ENCODE peak calls at places on chromosomes 7 and 10, in ten cellular contexts. J, I, U, F, C, V, Z, E, G and K are unnamed samples.

GRCh38 chr7:154767821-154768415 is 235.0 kb downstream of the PAXIP1 start:
- DNase-seq in J (no peak), I (no peak), U (peak), F (no peak), C (no peak), V (no peak), Z (no peak), E (no peak), G (no peak), K (no peak)

GRCh38 chr10:123683865-123684264 is 17.7 kb downstream of the GPR26 start:
- DNase-seq in J (no peak), I (no peak), U (no peak), F (no peak), C (no peak), V (no peak), Z (no peak), E (no peak), G (no peak), K (no peak)

GRCh38 chr7:120770206-120770605 is 87.7 kb downstream of the TSPAN12 start:
- DNase-seq in J (no peak), I (no peak), U (no peak), F (no peak), C (no peak), V (no peak), Z (no peak), E (no peak), G (no peak), K (no peak)

GRCh38 chr7:139682136-139683013 is 95.4 kb downstream of the HIPK2 start:
- DNase-seq in J (no peak), I (no peak), U (no peak), F (no peak), C (no peak), V (no peak), Z (peak), E (peak), G (no peak), K (no peak)

GRCh38 chr10:51915031-51915542 is 215.7 kb upstream of the CSTF2T start:
- DNase-seq in J (no peak), I (no peak), U (no peak), F (no peak), C (no peak), V (no peak), Z (no peak), E (no peak), G (no peak), K (no peak)

GRCh38 chr10:101238732-101239105 is 9.5 kb upstream of the LBX1 start:
- DNase-seq in J (no peak), I (no peak), U (no peak), F (no peak), C (no peak), V (no peak), Z (no peak), E (no peak), G (no peak), K (no peak)

GRCh38 chr7:47443049-47443448 is 138.9 kb downstream of the TNS3 start:
- DNase-seq in J (no peak), I (no peak), U (no peak), F (peak), C (no peak), V (no peak), Z (no peak), E (no peak), G (no peak), K (no peak)

GRCh38 chr10:132675031-132675740 is 110.8 kb downstream of the NKX6-2 start:
- DNase-seq in J (no peak), I (no peak), U (no peak), F (peak), C (no peak), V (no peak), Z (no peak), E (no peak), G (no peak), K (no peak)

GRCh38 chr10:61404771-61405170 is 48.4 kb downstream of the TMEM26 start:
- DNase-seq in J (no peak), I (no peak), U (no peak), F (no peak), C (no peak), V (no peak), Z (peak), E (no peak), G (no peak), K (no peak)

GRCh38 chr10:131252586-131253276 is 58.8 kb downstream of the TCERG1L start:
- DNase-seq in J (no peak), I (no peak), U (no peak), F (no peak), C (no peak), V (no peak), Z (no peak), E (no peak), G (no peak), K (no peak)

GRCh38 chr7:139492293-139492692 is 8.8 kb upstream of the KLRG2 start:
- DNase-seq in J (no peak), I (no peak), U (no peak), F (no peak), C (no peak), V (no peak), Z (no peak), E (no peak), G (no peak), K (no peak)

GRCh38 chr7:30862987-30863693 is 48.5 kb upstream of the AQP1 start:
- DNase-seq in J (no peak), I (no peak), U (no peak), F (no peak), C (no peak), V (no peak), Z (no peak), E (no peak), G (no peak), K (no peak)

GRCh38 chr7:48097511-48098231 is 8.6 kb downstream of the UPP1 start:
- DNase-seq in J (no peak), I (no peak), U (no peak), F (no peak), C (no peak), V (no peak), Z (no peak), E (no peak), G (no peak), K (no peak)

GRCh38 chr10:89481662-89482061 is 53.7 kb downstream of the SLC16A12 start:
- DNase-seq in J (no peak), I (no peak), U (no peak), F (no peak), C (no peak), V (no peak), Z (peak), E (no peak), G (no peak), K (no peak)

GRCh38 chr10:24448351-24449009 is 239.5 kb downstream of the KIAA1217 start:
- DNase-seq in J (no peak), I (no peak), U (no peak), F (no peak), C (no peak), V (no peak), Z (peak), E (no peak), G (no peak), K (no peak)

GRCh38 chr10:6409982-6410694 is 169.9 kb downstream of the PRKCQ start:
- DNase-seq in J (peak), I (peak), U (no peak), F (no peak), C (peak), V (no peak), Z (no peak), E (peak), G (no peak), K (no peak)

GRCh38 chr7:73560035-73560835 is 2.7 kb upstream of the BCL7B start:
- DNase-seq in J (no peak), I (no peak), U (no peak), F (no peak), C (no peak), V (no peak), Z (peak), E (no peak), G (no peak), K (no peak)

GRCh38 chr7:78221961-78222751 is 423.6 kb downstream of the PHTF2 start:
- DNase-seq in J (no peak), I (no peak), U (no peak), F (no peak), C (no peak), V (no peak), Z (no peak), E (no peak), G (no peak), K (no peak)

GRCh38 chr10:91251430-91252056 is 31.1 kb downstream of the PCGF5 start:
- DNase-seq in J (peak), I (peak), U (peak), F (peak), C (no peak), V (peak), Z (peak), E (peak), G (no peak), K (peak)

GRCh38 chr10:4081691-4082111 is 296.7 kb upstream of the KLF6 start:
- DNase-seq in J (no peak), I (no peak), U (no peak), F (peak), C (no peak), V (no peak), Z (no peak), E (no peak), G (no peak), K (no peak)

GRCh38 chr10:73894245-73894971 is 16.5 kb upstream of the PLAU start:
- DNase-seq in J (no peak), I (no peak), U (no peak), F (no peak), C (no peak), V (no peak), Z (peak), E (peak), G (no peak), K (no peak)

GRCh38 chr10:60444494-60445064 is 54.9 kb upstream of the ANK3 start:
- DNase-seq in J (no peak), I (no peak), U (peak), F (no peak), C (no peak), V (no peak), Z (no peak), E (no peak), G (no peak), K (no peak)

GRCh38 chr7:69399038-69399800 is 199.1 kb upstream of the AUTS2 start:
- DNase-seq in J (no peak), I (no peak), U (no peak), F (no peak), C (no peak), V (no peak), Z (no peak), E (no peak), G (no peak), K (no peak)

GRCh38 chr7:92763636-92764423 is 72.5 kb downstream of the CDK6 start:
- DNase-seq in J (peak), I (no peak), U (no peak), F (no peak), C (no peak), V (no peak), Z (peak), E (no peak), G (no peak), K (no peak)

GRCh38 chr10:17737021-17737965 is 14.7 kb upstream of the TMEM236 start:
- DNase-seq in J (no peak), I (no peak), U (peak), F (no peak), C (no peak), V (no peak), Z (peak), E (no peak), G (no peak), K (no peak)

GRCh38 chr7:43591551-43592180 is 8.8 kb downstream of the STK17A start:
- DNase-seq in J (no peak), I (no peak), U (no peak), F (no peak), C (no peak), V (no peak), Z (peak), E (no peak), G (no peak), K (no peak)

GRCh38 chr7:141198191-141198958 is 124.5 kb downstream of the TMEM178B start:
- DNase-seq in J (no peak), I (no peak), U (no peak), F (no peak), C (no peak), V (no peak), Z (peak), E (no peak), G (no peak), K (no peak)

GRCh38 chr10:43955002-43955596 is 306.4 kb upstream of the ZNF32 start:
- DNase-seq in J (no peak), I (no peak), U (no peak), F (no peak), C (no peak), V (no peak), Z (no peak), E (no peak), G (no peak), K (peak)

GRCh38 chr10:76962851-76963250 is 674.8 kb downstream of the KCNMA1 start:
- DNase-seq in J (no peak), I (no peak), U (no peak), F (no peak), C (no peak), V (no peak), Z (no peak), E (no peak), G (no peak), K (no peak)

GRCh38 chr7:139482662-139483466 is 609 bp downstream of the KLRG2 start:
- DNase-seq in J (no peak), I (no peak), U (no peak), F (no peak), C (no peak), V (no peak), Z (no peak), E (no peak), G (no peak), K (no peak)